ENCODE peak calls at places on chromosomes 4 and X, in eight cellular contexts. L is cardiac fibroblast, G is amygdala, S is T-helper 9 cell, E is BE2C, V is AG10803, K is AG04449, D is choroid plexus epithelial cell. I is an unnamed sample.

GRCh38 chrX:72128881-72129280 is 2.8 kb downstream of the RTL5 start:
- DNase-seq in G (no peak), V (no peak), S (no peak), E (peak; percentile 47), K (no peak), L (peak; percentile 23), D (peak; percentile 19), I (peak; percentile 65)

GRCh38 chr4:127143460-127144190 is 489.1 kb upstream of the INTU start:
- DNase-seq in L (peak; percentile 53), D (peak; percentile 85), V (peak; percentile 87), K (no peak), E (no peak), S (no peak), G (no peak), I (peak; percentile 81)

GRCh38 chr4:145828802-145829485 is 109.7 kb downstream of the ZNF827 start:
- DNase-seq in E (no peak), V (no peak), L (no peak), K (no peak), G (no peak), D (no peak), S (no peak), I (no peak)

GRCh38 chr4:176610594-176610993 is 182.1 kb downstream of the VEGFC start:
- DNase-seq in E (no peak), L (no peak), G (no peak), S (no peak), K (no peak), D (no peak), V (no peak), I (no peak)

GRCh38 chrX:105219454-105220401 is 766 bp downstream of the TEX13A start:
- DNase-seq in L (no peak), S (no peak), V (no peak), D (no peak), G (no peak), E (no peak), K (no peak), I (no peak)

GRCh38 chr4:102404551-102404969 is 59.3 kb upstream of the SLC39A8 start:
- DNase-seq in E (peak; percentile 16), V (peak; percentile 13), S (no peak), G (no peak), K (no peak), L (peak; percentile 40), D (peak; percentile 13), I (no peak)

GRCh38 chrX:41491267-41492004 is 44.3 kb downstream of the NYX start:
- DNase-seq in L (peak; percentile 90), S (no peak), K (peak; percentile 58), G (no peak), V (peak; percentile 85), D (peak; percentile 91), E (no peak), I (no peak)

GRCh38 chr4:185210102-185210981 is 944 bp downstream of the SNX25 start:
- DNase-seq in S (peak; percentile 42), E (peak; percentile 62), K (no peak), D (peak; percentile 65), G (no peak), L (peak; percentile 67), V (peak; percentile 46), I (peak; percentile 59)

GRCh38 chr4:142700521-142700920 is 145.6 kb downstream of the INPP4B start:
- DNase-seq in S (no peak), G (no peak), K (no peak), L (no peak), E (no peak), V (no peak), D (no peak), I (no peak)

GRCh38 chr4:87071401-87071800 is 136.6 kb downstream of the AFF1 start:
- DNase-seq in E (peak; percentile 40), K (no peak), L (no peak), G (no peak), S (no peak), D (no peak), V (no peak), I (no peak)

GRCh38 chr4:17630228-17630627 is 15.8 kb downstream of the MED28 start:
- DNase-seq in D (no peak), G (no peak), K (no peak), V (no peak), E (no peak), L (no peak), S (no peak), I (no peak)

GRCh38 chr4:24322517-24322916 is 261.8 kb downstream of the DHX15 start:
- DNase-seq in V (peak; percentile 6), L (peak; percentile 11), E (no peak), D (no peak), K (no peak), S (no peak), G (no peak), I (no peak)

GRCh38 chr4:27176400-27176799 is 315.8 kb downstream of the STIM2 start:
- DNase-seq in E (peak; percentile 10), G (peak; percentile 0), K (no peak), D (peak; percentile 6), V (peak; percentile 39), L (peak; percentile 2), S (no peak), I (peak; percentile 42)

GRCh38 chr4:41160010-41160789 is 54.1 kb downstream of the APBB2 start:
- DNase-seq in D (peak; percentile 90), S (no peak), L (peak; percentile 99), V (peak; percentile 90), K (no peak), E (no peak), G (no peak), I (peak; percentile 93)

GRCh38 chrX:127112726-127113125 is 293.2 kb downstream of the PRR32 start:
- DNase-seq in L (no peak), D (no peak), G (no peak), S (no peak), K (no peak), V (no peak), E (no peak), I (no peak)

GRCh38 chr4:120672558-120673147 is 249.9 kb downstream of the PRDM5 start:
- DNase-seq in K (no peak), L (no peak), S (no peak), V (peak; percentile 5), D (no peak), G (no peak), E (no peak), I (no peak)

I was measured in cardiac muscle cell.